ENCODE peak calls at places on chromosomes 13 and 19, in five cellular contexts. One of them, this sample, is unnamed.

GRCh38 chr13:74128171-74128767 is 5.9 kb downstream of the KLF12 start:
- DNase-seq in body of pancreas: no peak
- DNase-seq in nephron progenitor cell: peak; percentile 36
- DNase-seq in activated B cell treated with CpG ODN at 0.5 μM for 24 hours: no peak
- DNase-seq in heart right ventricle: no peak
- DNase-seq in this sample: peak; percentile 55

GRCh38 chr13:43154083-43154739 is 130.8 kb downstream of the DNAJC15 start:
- DNase-seq in body of pancreas: no peak
- DNase-seq in nephron progenitor cell: no peak
- DNase-seq in activated B cell treated with CpG ODN at 0.5 μM for 24 hours: no peak
- DNase-seq in heart right ventricle: no peak
- DNase-seq in this sample: peak; percentile 23

GRCh38 chr13:48236528-48237353 is 3.7 kb downstream of the ITM2B start:
- DNase-seq in body of pancreas: no peak
- DNase-seq in nephron progenitor cell: no peak
- DNase-seq in activated B cell treated with CpG ODN at 0.5 μM for 24 hours: no peak
- DNase-seq in heart right ventricle: no peak
- DNase-seq in this sample: peak; percentile 78

GRCh38 chr19:495440-496332 is 600 bp upstream of the MADCAM1 start:
- DNase-seq in body of pancreas: no peak
- DNase-seq in nephron progenitor cell: peak; percentile 77
- DNase-seq in activated B cell treated with CpG ODN at 0.5 μM for 24 hours: no peak
- DNase-seq in heart right ventricle: peak; percentile 11
- DNase-seq in this sample: peak; percentile 49

GRCh38 chr13:102638741-102639140 is 42.0 kb downstream of the TPP2 start:
- DNase-seq in body of pancreas: no peak
- DNase-seq in nephron progenitor cell: no peak
- DNase-seq in activated B cell treated with CpG ODN at 0.5 μM for 24 hours: no peak
- DNase-seq in heart right ventricle: no peak
- DNase-seq in this sample: no peak

GRCh38 chr13:19633340-19634128 is at the start of gene MPHOSPH8:
- DNase-seq in body of pancreas: peak; percentile 95
- DNase-seq in nephron progenitor cell: peak; percentile 93
- DNase-seq in activated B cell treated with CpG ODN at 0.5 μM for 24 hours: peak; percentile 82
- DNase-seq in heart right ventricle: peak; percentile 93
- DNase-seq in this sample: peak; percentile 96

GRCh38 chr13:30759748-30760147 is 24.4 kb downstream of the ALOX5AP start:
- DNase-seq in body of pancreas: no peak
- DNase-seq in nephron progenitor cell: no peak
- DNase-seq in activated B cell treated with CpG ODN at 0.5 μM for 24 hours: no peak
- DNase-seq in heart right ventricle: no peak
- DNase-seq in this sample: no peak

GRCh38 chr19:39865953-39866352 is 19.8 kb upstream of the FBL start:
- DNase-seq in body of pancreas: no peak
- DNase-seq in nephron progenitor cell: no peak
- DNase-seq in activated B cell treated with CpG ODN at 0.5 μM for 24 hours: no peak
- DNase-seq in heart right ventricle: no peak
- DNase-seq in this sample: no peak

GRCh38 chr13:45718992-45719391 is 16.9 kb downstream of the CBY2 start:
- DNase-seq in body of pancreas: no peak
- DNase-seq in nephron progenitor cell: no peak
- DNase-seq in activated B cell treated with CpG ODN at 0.5 μM for 24 hours: no peak
- DNase-seq in heart right ventricle: no peak
- DNase-seq in this sample: no peak

GRCh38 chr19:11693505-11694499 is 44.9 kb downstream of the ZNF823 start:
- DNase-seq in body of pancreas: no peak
- DNase-seq in nephron progenitor cell: no peak
- DNase-seq in activated B cell treated with CpG ODN at 0.5 μM for 24 hours: no peak
- DNase-seq in heart right ventricle: no peak
- DNase-seq in this sample: peak; percentile 66

GRCh38 chr13:54445453-54445852 is 1416.8 kb downstream of the OLFM4 start:
- DNase-seq in body of pancreas: no peak
- DNase-seq in nephron progenitor cell: no peak
- DNase-seq in activated B cell treated with CpG ODN at 0.5 μM for 24 hours: no peak
- DNase-seq in heart right ventricle: no peak
- DNase-seq in this sample: no peak

GRCh38 chr19:10899171-10899653 is 27.9 kb downstream of the CARM1 start:
- DNase-seq in body of pancreas: peak; percentile 93
- DNase-seq in nephron progenitor cell: no peak
- DNase-seq in activated B cell treated with CpG ODN at 0.5 μM for 24 hours: no peak
- DNase-seq in heart right ventricle: peak; percentile 72
- DNase-seq in this sample: no peak

GRCh38 chr13:113647351-113648217 is 10.4 kb downstream of the ATP4B start:
- DNase-seq in body of pancreas: peak; percentile 97
- DNase-seq in nephron progenitor cell: no peak
- DNase-seq in activated B cell treated with CpG ODN at 0.5 μM for 24 hours: peak; percentile 10
- DNase-seq in heart right ventricle: peak; percentile 90
- DNase-seq in this sample: peak; percentile 45

GRCh38 chr13:75803982-75804381 is 167.9 kb downstream of the LMO7 start:
- DNase-seq in body of pancreas: no peak
- DNase-seq in nephron progenitor cell: no peak
- DNase-seq in activated B cell treated with CpG ODN at 0.5 μM for 24 hours: no peak
- DNase-seq in heart right ventricle: no peak
- DNase-seq in this sample: peak; percentile 80

GRCh38 chr13:40470665-40471064 is 195.8 kb downstream of the FOXO1 start:
- DNase-seq in body of pancreas: no peak
- DNase-seq in nephron progenitor cell: no peak
- DNase-seq in activated B cell treated with CpG ODN at 0.5 μM for 24 hours: no peak
- DNase-seq in heart right ventricle: no peak
- DNase-seq in this sample: peak; percentile 32

GRCh38 chr13:113589961-113590339 is 5.4 kb downstream of the TFDP1 start:
- DNase-seq in body of pancreas: no peak
- DNase-seq in nephron progenitor cell: no peak
- DNase-seq in activated B cell treated with CpG ODN at 0.5 μM for 24 hours: no peak
- DNase-seq in heart right ventricle: no peak
- DNase-seq in this sample: no peak

GRCh38 chr19:413756-414420 is 4.9 kb upstream of the C2CD4C start:
- DNase-seq in body of pancreas: no peak
- DNase-seq in nephron progenitor cell: peak; percentile 1
- DNase-seq in activated B cell treated with CpG ODN at 0.5 μM for 24 hours: no peak
- DNase-seq in heart right ventricle: no peak
- DNase-seq in this sample: no peak

GRCh38 chr13:50208826-50209335 is 193.6 kb downstream of the KCNRG start:
- DNase-seq in body of pancreas: peak; percentile 15
- DNase-seq in nephron progenitor cell: peak; percentile 58
- DNase-seq in activated B cell treated with CpG ODN at 0.5 μM for 24 hours: peak; percentile 27
- DNase-seq in heart right ventricle: peak; percentile 41
- DNase-seq in this sample: peak; percentile 92

GRCh38 chr13:38430761-38431160 is 81.1 kb downstream of the UFM1 start:
- DNase-seq in body of pancreas: no peak
- DNase-seq in nephron progenitor cell: no peak
- DNase-seq in activated B cell treated with CpG ODN at 0.5 μM for 24 hours: no peak
- DNase-seq in heart right ventricle: no peak
- DNase-seq in this sample: no peak

GRCh38 chr13:98142427-98143156 is at the start of gene FARP1:
- DNase-seq in body of pancreas: peak; percentile 87
- DNase-seq in nephron progenitor cell: peak; percentile 85
- DNase-seq in activated B cell treated with CpG ODN at 0.5 μM for 24 hours: peak; percentile 32
- DNase-seq in heart right ventricle: peak; percentile 79
- DNase-seq in this sample: peak; percentile 91

GRCh38 chr13:85567909-85568308 is 231.3 kb downstream of the SLITRK6 start:
- DNase-seq in body of pancreas: no peak
- DNase-seq in nephron progenitor cell: no peak
- DNase-seq in activated B cell treated with CpG ODN at 0.5 μM for 24 hours: no peak
- DNase-seq in heart right ventricle: no peak
- DNase-seq in this sample: no peak

GRCh38 chr19:13302521-13303270 is 152.5 kb downstream of the IER2 start:
- DNase-seq in body of pancreas: no peak
- DNase-seq in nephron progenitor cell: no peak
- DNase-seq in activated B cell treated with CpG ODN at 0.5 μM for 24 hours: no peak
- DNase-seq in heart right ventricle: no peak
- DNase-seq in this sample: no peak

GRCh38 chr13:31773538-31773937 is 34.2 kb downstream of the RXFP2 start:
- DNase-seq in body of pancreas: no peak
- DNase-seq in nephron progenitor cell: no peak
- DNase-seq in activated B cell treated with CpG ODN at 0.5 μM for 24 hours: no peak
- DNase-seq in heart right ventricle: no peak
- DNase-seq in this sample: peak; percentile 73

GRCh38 chr19:13190781-13191540 is 40.8 kb downstream of the IER2 start:
- DNase-seq in body of pancreas: no peak
- DNase-seq in nephron progenitor cell: no peak
- DNase-seq in activated B cell treated with CpG ODN at 0.5 μM for 24 hours: no peak
- DNase-seq in heart right ventricle: no peak
- DNase-seq in this sample: peak; percentile 30

GRCh38 chr19:20247016-20247683 is 80.1 kb downstream of the ZNF486 start:
- DNase-seq in body of pancreas: peak; percentile 54
- DNase-seq in nephron progenitor cell: peak; percentile 38
- DNase-seq in activated B cell treated with CpG ODN at 0.5 μM for 24 hours: no peak
- DNase-seq in heart right ventricle: peak; percentile 35
- DNase-seq in this sample: peak; percentile 38

GRCh38 chr13:29140277-29140676 is 320.1 kb downstream of the MTUS2 start:
- DNase-seq in body of pancreas: no peak
- DNase-seq in nephron progenitor cell: no peak
- DNase-seq in activated B cell treated with CpG ODN at 0.5 μM for 24 hours: no peak
- DNase-seq in heart right ventricle: no peak
- DNase-seq in this sample: peak; percentile 53

GRCh38 chr19:51887522-51888498 is at the start of gene ZNF577:
- DNase-seq in body of pancreas: peak; percentile 82
- DNase-seq in nephron progenitor cell: peak; percentile 82
- DNase-seq in activated B cell treated with CpG ODN at 0.5 μM for 24 hours: peak; percentile 44
- DNase-seq in heart right ventricle: peak; percentile 91
- DNase-seq in this sample: peak; percentile 96

GRCh38 chr13:102231486-102231885 is 170.4 kb downstream of the FGF14 start:
- DNase-seq in body of pancreas: no peak
- DNase-seq in nephron progenitor cell: no peak
- DNase-seq in activated B cell treated with CpG ODN at 0.5 μM for 24 hours: no peak
- DNase-seq in heart right ventricle: no peak
- DNase-seq in this sample: no peak

GRCh38 chr19:42066075-42066754 is 3.8 kb downstream of the GRIK5 start:
- DNase-seq in body of pancreas: no peak
- DNase-seq in nephron progenitor cell: no peak
- DNase-seq in activated B cell treated with CpG ODN at 0.5 μM for 24 hours: no peak
- DNase-seq in heart right ventricle: no peak
- DNase-seq in this sample: peak; percentile 24

GRCh38 chr19:16290692-16291091 is 33.9 kb upstream of the KLF2 start:
- DNase-seq in body of pancreas: no peak
- DNase-seq in nephron progenitor cell: no peak
- DNase-seq in activated B cell treated with CpG ODN at 0.5 μM for 24 hours: no peak
- DNase-seq in heart right ventricle: peak; percentile 23
- DNase-seq in this sample: no peak

GRCh38 chr13:113859311-113860050 is 4.4 kb downstream of the GAS6 start:
- DNase-seq in body of pancreas: no peak
- DNase-seq in nephron progenitor cell: no peak
- DNase-seq in activated B cell treated with CpG ODN at 0.5 μM for 24 hours: no peak
- DNase-seq in heart right ventricle: no peak
- DNase-seq in this sample: no peak

GRCh38 chr19:58563034-58563573 is 4.7 kb upstream of the UBE2M start:
- DNase-seq in body of pancreas: peak; percentile 59
- DNase-seq in nephron progenitor cell: no peak
- DNase-seq in activated B cell treated with CpG ODN at 0.5 μM for 24 hours: peak; percentile 42
- DNase-seq in heart right ventricle: no peak
- DNase-seq in this sample: peak; percentile 21

GRCh38 chr13:39362652-39363390 is 240.2 kb downstream of the LHFPL6 start:
- DNase-seq in body of pancreas: no peak
- DNase-seq in nephron progenitor cell: no peak
- DNase-seq in activated B cell treated with CpG ODN at 0.5 μM for 24 hours: no peak
- DNase-seq in heart right ventricle: no peak
- DNase-seq in this sample: no peak

GRCh38 chr13:51763486-51763885 is 40.5 kb downstream of the DHRS12 start:
- DNase-seq in body of pancreas: no peak
- DNase-seq in nephron progenitor cell: no peak
- DNase-seq in activated B cell treated with CpG ODN at 0.5 μM for 24 hours: no peak
- DNase-seq in heart right ventricle: no peak
- DNase-seq in this sample: no peak

GRCh38 chr13:111060237-111060919 is 54.7 kb upstream of the ARHGEF7 start:
- DNase-seq in body of pancreas: no peak
- DNase-seq in nephron progenitor cell: no peak
- DNase-seq in activated B cell treated with CpG ODN at 0.5 μM for 24 hours: no peak
- DNase-seq in heart right ventricle: no peak
- DNase-seq in this sample: no peak

GRCh38 chr19:57212109-57212508 is 18.7 kb upstream of the AURKC start:
- DNase-seq in body of pancreas: no peak
- DNase-seq in nephron progenitor cell: no peak
- DNase-seq in activated B cell treated with CpG ODN at 0.5 μM for 24 hours: no peak
- DNase-seq in heart right ventricle: no peak
- DNase-seq in this sample: no peak

GRCh38 chr19:39046037-39046821 is 13.9 kb upstream of the FBXO27 start:
- DNase-seq in body of pancreas: no peak
- DNase-seq in nephron progenitor cell: no peak
- DNase-seq in activated B cell treated with CpG ODN at 0.5 μM for 24 hours: no peak
- DNase-seq in heart right ventricle: no peak
- DNase-seq in this sample: no peak

GRCh38 chr19:48249502-48250014 is 6.2 kb downstream of the CARD8 start:
- DNase-seq in body of pancreas: peak; percentile 16
- DNase-seq in nephron progenitor cell: no peak
- DNase-seq in activated B cell treated with CpG ODN at 0.5 μM for 24 hours: peak; percentile 41
- DNase-seq in heart right ventricle: peak; percentile 42
- DNase-seq in this sample: peak; percentile 37

GRCh38 chr19:5452594-5453565 is 2.3 kb upstream of the ZNRF4 start:
- DNase-seq in body of pancreas: no peak
- DNase-seq in nephron progenitor cell: no peak
- DNase-seq in activated B cell treated with CpG ODN at 0.5 μM for 24 hours: no peak
- DNase-seq in heart right ventricle: no peak
- DNase-seq in this sample: peak; percentile 14
- TF ChIP-seq CTCF in body of pancreas: no peak
- TF ChIP-seq CTCF in nephron progenitor cell: no peak
- TF ChIP-seq CTCF in activated B cell treated with CpG ODN at 0.5 μM for 24 hours: no peak
- TF ChIP-seq CTCF in heart right ventricle: no peak
- TF ChIP-seq CTCF in this sample: no peak

GRCh38 chr19:45498411-45499195 is at the start of gene PPM1N:
- DNase-seq in body of pancreas: no peak
- DNase-seq in nephron progenitor cell: peak; percentile 63
- DNase-seq in activated B cell treated with CpG ODN at 0.5 μM for 24 hours: peak; percentile 62
- DNase-seq in heart right ventricle: no peak
- DNase-seq in this sample: peak; percentile 34
- TF ChIP-seq CTCF in body of pancreas: no peak
- TF ChIP-seq CTCF in nephron progenitor cell: no peak
- TF ChIP-seq CTCF in activated B cell treated with CpG ODN at 0.5 μM for 24 hours: no peak
- TF ChIP-seq CTCF in heart right ventricle: peak; percentile 21
- TF ChIP-seq CTCF in this sample: peak; percentile 5

GRCh38 chr19:18804139-18804601 is 13.1 kb upstream of the COMP start:
- DNase-seq in body of pancreas: no peak
- DNase-seq in nephron progenitor cell: no peak
- DNase-seq in activated B cell treated with CpG ODN at 0.5 μM for 24 hours: no peak
- DNase-seq in heart right ventricle: no peak
- DNase-seq in this sample: no peak
- TF ChIP-seq CTCF in body of pancreas: no peak
- TF ChIP-seq CTCF in nephron progenitor cell: no peak
- TF ChIP-seq CTCF in activated B cell treated with CpG ODN at 0.5 μM for 24 hours: no peak
- TF ChIP-seq CTCF in heart right ventricle: no peak
- TF ChIP-seq CTCF in this sample: no peak

GRCh38 chr13:78241278-78241919 is 322.8 kb upstream of the EDNRB start:
- DNase-seq in body of pancreas: no peak
- DNase-seq in nephron progenitor cell: peak; percentile 69
- DNase-seq in activated B cell treated with CpG ODN at 0.5 μM for 24 hours: no peak
- DNase-seq in heart right ventricle: peak; percentile 14
- DNase-seq in this sample: peak; percentile 53
- TF ChIP-seq CTCF in body of pancreas: no peak
- TF ChIP-seq CTCF in nephron progenitor cell: peak; percentile 80
- TF ChIP-seq CTCF in activated B cell treated with CpG ODN at 0.5 μM for 24 hours: no peak
- TF ChIP-seq CTCF in heart right ventricle: peak; percentile 53
- TF ChIP-seq CTCF in this sample: peak; percentile 63

DNA sequence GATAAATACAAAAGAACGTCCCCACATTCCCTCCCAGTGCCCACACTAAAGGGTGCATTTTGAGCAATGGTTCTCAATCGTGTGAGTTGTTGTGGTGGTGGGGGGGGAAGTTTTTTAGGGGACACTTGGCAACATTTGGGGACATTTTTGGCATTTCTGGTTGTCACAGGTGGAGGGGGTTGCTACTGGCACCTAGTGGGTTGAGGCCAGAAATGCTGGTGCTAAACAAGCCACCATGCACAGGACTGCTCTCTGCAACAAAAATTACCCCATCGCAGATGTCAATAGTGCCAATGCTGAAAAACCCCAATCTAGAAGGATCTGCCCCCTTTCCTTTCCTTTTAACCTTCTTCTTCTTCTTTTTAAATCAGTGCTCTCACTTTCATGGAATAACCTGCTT is 453.3 kb downstream of the TSHZ3 start:
- DNase-seq in body of pancreas: no peak
- DNase-seq in nephron progenitor cell: no peak
- DNase-seq in activated B cell treated with CpG ODN at 0.5 μM for 24 hours: no peak
- DNase-seq in heart right ventricle: no peak
- DNase-seq in this sample: no peak
- TF ChIP-seq CTCF in body of pancreas: no peak
- TF ChIP-seq CTCF in nephron progenitor cell: no peak
- TF ChIP-seq CTCF in activated B cell treated with CpG ODN at 0.5 μM for 24 hours: no peak
- TF ChIP-seq CTCF in heart right ventricle: no peak
- TF ChIP-seq CTCF in this sample: no peak

This sample was measured in cardiac muscle cell.